ENCODE peak calls at places on chromosome 22, in seven cellular contexts. T, E, U, N, Q, B and W are unnamed samples.

GRCh38 chr22:17213976-17214375 is 5.3 kb downstream of the ADA2 start:
- DNase-seq in T (no peak), E (peak), U (no peak), N (no peak), Q (peak), B (no peak), W (no peak)

GRCh38 chr22:39208013-39208680 is 36.6 kb downstream of the PDGFB start:
- DNase-seq in T (no peak), E (no peak), U (no peak), N (no peak), Q (no peak), B (no peak), W (no peak)

GRCh38 chr22:21791635-21792625 is 56.3 kb upstream of the YPEL1 start:
- DNase-seq in T (no peak), E (peak), U (no peak), N (peak), Q (no peak), B (no peak), W (no peak)

GRCh38 chr22:30968015-30968923 is at the start of gene MORC2:
- DNase-seq in T (no peak), E (peak), U (peak), N (no peak), Q (peak), B (no peak), W (peak)

GRCh38 chr22:21623402-21623970 is 6.3 kb downstream of the YDJC start:
- DNase-seq in T (no peak), E (no peak), U (no peak), N (no peak), Q (no peak), B (no peak), W (no peak)

GRCh38 chr22:47329727-47330653 is 567.5 kb downstream of the TBC1D22A start:
- DNase-seq in T (no peak), E (no peak), U (no peak), N (no peak), Q (no peak), B (no peak), W (no peak)

GRCh38 chr22:30309981-30310672 is 16.6 kb downstream of the TBC1D10A start:
- DNase-seq in T (no peak), E (no peak), U (no peak), N (peak), Q (no peak), B (no peak), W (no peak)

GRCh38 chr22:26906464-26906863 is 249.1 kb downstream of the MIAT start:
- DNase-seq in T (no peak), E (no peak), U (no peak), N (no peak), Q (no peak), B (no peak), W (no peak)

GRCh38 chr22:27300661-27301285 is 500.8 kb downstream of the MN1 start:
- DNase-seq in T (no peak), E (no peak), U (no peak), N (no peak), Q (no peak), B (no peak), W (no peak)

GRCh38 chr22:38417252-38418060 is 37.5 kb downstream of the KCNJ4 start:
- DNase-seq in T (no peak), E (no peak), U (no peak), N (no peak), Q (no peak), B (no peak), W (no peak)

GRCh38 chr22:20242393-20243175 is 25.5 kb downstream of the RTN4R start:
- DNase-seq in T (no peak), E (no peak), U (no peak), N (no peak), Q (no peak), B (no peak), W (no peak)

GRCh38 chr22:38317995-38318715 is 922 bp upstream of the CSNK1E start:
- DNase-seq in T (no peak), E (peak), U (no peak), N (no peak), Q (peak), B (no peak), W (no peak)

GRCh38 chr22:41367039-41367679 is 14.6 kb upstream of the TEF start:
- DNase-seq in T (no peak), E (peak), U (no peak), N (no peak), Q (peak), B (peak), W (no peak)

GRCh38 chr22:44165286-44165874 is 15.3 kb upstream of the PARVG start:
- DNase-seq in T (no peak), E (no peak), U (no peak), N (no peak), Q (no peak), B (no peak), W (no peak)

GRCh38 chr22:33083212-33083611 is 25.0 kb upstream of the SYN3 start:
- DNase-seq in T (no peak), E (no peak), U (no peak), N (peak), Q (no peak), B (no peak), W (no peak)

GRCh38 chr22:38413085-38414008 is 41.7 kb downstream of the KCNJ4 start:
- DNase-seq in T (no peak), E (no peak), U (peak), N (no peak), Q (no peak), B (no peak), W (peak)

GRCh38 chr22:16937811-16938210 is 70.2 kb downstream of the GAB4 start:
- DNase-seq in T (no peak), E (no peak), U (no peak), N (no peak), Q (no peak), B (no peak), W (no peak)

GRCh38 chr22:42630901-42631602 is 9.3 kb downstream of the ATP5MGL start:
- DNase-seq in T (no peak), E (no peak), U (no peak), N (no peak), Q (no peak), B (no peak), W (peak)

GRCh38 chr22:30609260-30610185 is 2.5 kb downstream of the TCN2 start:
- DNase-seq in T (no peak), E (peak), U (no peak), N (peak), Q (no peak), B (no peak), W (peak)

GRCh38 chr22:20043057-20043996 is 22.4 kb downstream of the TANGO2 start:
- DNase-seq in T (no peak), E (no peak), U (no peak), N (no peak), Q (no peak), B (no peak), W (no peak)

GRCh38 chr22:19631899-19632670 is 82.2 kb upstream of the SEPTIN5 start:
- DNase-seq in T (no peak), E (peak), U (no peak), N (no peak), Q (peak), B (peak), W (no peak)

GRCh38 chr22:24390576-24390975 is 36.8 kb upstream of the ADORA2A start:
- DNase-seq in T (no peak), E (no peak), U (no peak), N (no peak), Q (no peak), B (no peak), W (no peak)

GRCh38 chr22:30402036-30402759 is 5.4 kb downstream of the SEC14L2 start:
- DNase-seq in T (no peak), E (peak), U (no peak), N (no peak), Q (no peak), B (no peak), W (no peak)

GRCh38 chr22:19038728-19039447 is 83.3 kb downstream of the DGCR2 start:
- DNase-seq in T (no peak), E (no peak), U (no peak), N (no peak), Q (no peak), B (no peak), W (no peak)

GRCh38 chr22:41362615-41363014 is 19.1 kb upstream of the TEF start:
- DNase-seq in T (no peak), E (no peak), U (no peak), N (no peak), Q (no peak), B (no peak), W (no peak)

GRCh38 chr22:32457031-32457430 is 7.2 kb downstream of the BPIFC start:
- DNase-seq in T (no peak), E (no peak), U (no peak), N (no peak), Q (no peak), B (no peak), W (no peak)

GRCh38 chr22:30880847-30881246 is 87.7 kb downstream of the MORC2 start:
- DNase-seq in T (no peak), E (no peak), U (no peak), N (no peak), Q (no peak), B (no peak), W (no peak)

GRCh38 chr22:33014621-33015020 is 43.6 kb downstream of the SYN3 start:
- DNase-seq in T (no peak), E (peak), U (no peak), N (no peak), Q (no peak), B (no peak), W (no peak)

GRCh38 chr22:47793304-47794101 is 1031.1 kb downstream of the TBC1D22A start:
- DNase-seq in T (no peak), E (no peak), U (no peak), N (no peak), Q (no peak), B (no peak), W (no peak)

GRCh38 chr22:20391222-20391621 is 2.7 kb upstream of the ZNF74 start:
- DNase-seq in T (no peak), E (no peak), U (no peak), N (no peak), Q (no peak), B (no peak), W (no peak)

GRCh38 chr22:19853879-19854777 is 546 bp downstream of the GNB1L start:
- DNase-seq in T (no peak), E (peak), U (no peak), N (no peak), Q (no peak), B (no peak), W (no peak)

GRCh38 chr22:18044548-18045271 is 20.3 kb upstream of the MICAL3 start:
- DNase-seq in T (no peak), E (no peak), U (no peak), N (no peak), Q (peak), B (no peak), W (no peak)

GRCh38 chr22:32325416-32325801 is 32.3 kb upstream of the RFPL3 start:
- DNase-seq in T (no peak), E (peak), U (no peak), N (no peak), Q (no peak), B (peak), W (no peak)

GRCh38 chr22:31944700-31945477 is 554 bp downstream of the YWHAH start:
- DNase-seq in T (no peak), E (peak), U (peak), N (no peak), Q (no peak), B (peak), W (peak)

GRCh38 chr22:28015676-28016601 is 96.9 kb upstream of the PITPNB start:
- DNase-seq in T (no peak), E (no peak), U (no peak), N (no peak), Q (no peak), B (peak), W (no peak)

GRCh38 chr22:23215294-23216204 is 35.2 kb downstream of the BCR start:
- DNase-seq in T (no peak), E (no peak), U (no peak), N (no peak), Q (no peak), B (no peak), W (no peak)
- TF ChIP-seq TAF1 in T (no peak), E (no peak), U (no peak), N (no peak), Q (no peak), B (no peak), W (no peak)

DNA sequence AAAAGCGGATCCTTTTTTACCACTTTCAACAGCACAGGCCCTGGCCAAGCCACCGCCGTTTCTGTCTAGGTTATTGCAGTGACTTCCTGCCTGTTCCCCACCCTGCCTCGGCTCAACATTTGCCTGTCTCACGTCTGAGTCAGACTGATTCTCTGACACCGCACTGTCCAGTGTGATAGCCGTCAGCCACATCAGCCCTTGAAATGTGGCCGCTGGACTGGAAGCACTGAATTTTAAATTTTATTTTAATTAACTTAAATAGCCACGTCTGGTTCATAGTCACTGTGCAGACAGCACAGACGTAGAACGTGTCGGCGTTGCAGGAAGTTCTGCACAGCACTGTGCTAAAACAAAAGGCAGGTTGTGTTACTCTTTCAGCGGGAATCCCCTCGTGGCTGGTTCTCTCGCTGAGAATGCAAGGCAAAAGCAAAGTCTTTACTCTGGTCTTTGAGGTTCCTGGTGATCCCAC is 56.3 kb upstream of the ADSL start:
- DNase-seq in T (no peak), E (no peak), U (no peak), N (peak), Q (no peak), B (no peak), W (peak)
- TF ChIP-seq TAF1 in T (no peak), E (no peak), U (no peak), N (no peak), Q (no peak), B (no peak), W (no peak)

DNA sequence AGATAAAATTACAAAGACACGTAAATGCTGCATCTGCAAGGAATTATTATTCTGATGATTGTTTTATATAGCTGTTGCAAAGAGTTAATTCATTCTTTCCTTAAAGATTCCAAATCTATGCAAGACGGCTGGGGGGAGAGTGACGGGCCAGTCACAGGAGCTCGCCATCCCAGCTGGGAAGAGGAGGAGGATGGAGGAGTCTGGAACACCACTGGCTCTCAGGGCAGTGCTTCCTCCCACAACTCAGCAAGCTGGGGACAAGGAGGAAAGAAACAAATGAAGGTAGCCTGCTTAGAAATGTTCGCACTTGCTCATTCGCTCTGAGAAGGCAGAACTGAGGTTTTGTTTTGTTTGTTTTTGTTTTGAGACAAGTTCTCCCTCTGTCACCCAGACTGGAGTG is 73.0 kb upstream of the ADSL start:
- DNase-seq in T (no peak), E (no peak), U (no peak), N (no peak), Q (no peak), B (no peak), W (no peak)
- TF ChIP-seq TAF1 in T (no peak), E (no peak), U (no peak), N (no peak), Q (no peak), B (no peak), W (no peak)

DNA sequence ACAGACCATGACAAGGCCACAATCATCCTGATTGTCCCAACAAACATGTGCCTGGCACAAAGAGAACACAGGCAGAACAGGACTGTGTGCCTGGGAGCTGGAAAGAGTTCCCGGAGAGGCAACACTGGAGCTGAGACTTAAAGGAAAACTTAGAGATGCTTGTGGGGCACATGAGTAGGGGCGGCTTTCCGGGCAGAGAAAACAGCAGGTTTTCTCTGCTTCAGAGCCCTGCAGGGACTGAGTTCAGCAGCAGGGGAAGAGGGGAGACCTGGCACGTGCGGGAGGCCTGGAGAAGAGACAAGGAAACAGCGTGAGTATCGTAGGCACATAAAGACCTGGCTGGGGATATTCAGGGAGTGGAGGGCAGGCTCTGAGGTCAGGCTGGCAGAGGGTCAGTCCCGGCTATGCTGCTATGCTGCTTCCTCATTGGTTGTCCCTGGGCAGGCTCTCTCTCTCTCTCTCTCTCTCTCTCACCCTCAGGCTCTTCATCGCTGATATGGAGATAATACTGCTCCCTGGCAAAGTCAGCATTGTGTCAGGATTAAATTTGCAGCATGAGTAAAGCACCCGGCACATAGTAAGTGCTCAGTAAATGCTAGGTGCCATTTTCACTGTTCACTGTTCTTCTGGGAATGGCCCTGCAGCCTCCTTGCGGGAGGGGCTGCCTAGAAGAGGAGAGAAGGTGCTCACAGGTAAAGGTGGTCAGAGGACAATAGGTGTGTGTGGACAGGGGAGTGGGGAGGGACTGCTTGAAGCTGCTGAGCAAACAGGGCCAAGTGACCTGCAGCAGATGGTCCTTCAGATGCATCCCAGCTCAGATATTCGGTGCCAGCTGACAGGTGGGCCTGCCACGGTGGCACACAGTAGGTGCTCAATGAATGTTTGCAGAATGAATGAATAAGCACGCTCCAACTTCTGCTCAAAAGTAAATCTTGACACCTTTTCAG is 2.0 kb downstream of the KIAA0930 start:
- DNase-seq in T (no peak), E (no peak), U (no peak), N (no peak), Q (no peak), B (peak), W (no peak)
- TF ChIP-seq TAF1 in T (no peak), E (no peak), U (no peak), N (no peak), Q (no peak), B (no peak), W (no peak)

GRCh38 chr22:25497269-25497668 is 67.2 kb upstream of the GRK3 start:
- DNase-seq in T (no peak), E (no peak), U (no peak), N (no peak), Q (no peak), B (no peak), W (no peak)

GRCh38 chr22:25496396-25497064 is 67.9 kb upstream of the GRK3 start:
- DNase-seq in T (no peak), E (no peak), U (no peak), N (no peak), Q (no peak), B (no peak), W (no peak)

GRCh38 chr22:25493794-25494193 is 70.7 kb upstream of the GRK3 start:
- DNase-seq in T (no peak), E (no peak), U (no peak), N (no peak), Q (no peak), B (no peak), W (no peak)

GRCh38 chr22:25494774-25495173 is 69.7 kb upstream of the GRK3 start:
- DNase-seq in T (no peak), E (peak), U (peak), N (peak), Q (no peak), B (no peak), W (peak)

DNA sequence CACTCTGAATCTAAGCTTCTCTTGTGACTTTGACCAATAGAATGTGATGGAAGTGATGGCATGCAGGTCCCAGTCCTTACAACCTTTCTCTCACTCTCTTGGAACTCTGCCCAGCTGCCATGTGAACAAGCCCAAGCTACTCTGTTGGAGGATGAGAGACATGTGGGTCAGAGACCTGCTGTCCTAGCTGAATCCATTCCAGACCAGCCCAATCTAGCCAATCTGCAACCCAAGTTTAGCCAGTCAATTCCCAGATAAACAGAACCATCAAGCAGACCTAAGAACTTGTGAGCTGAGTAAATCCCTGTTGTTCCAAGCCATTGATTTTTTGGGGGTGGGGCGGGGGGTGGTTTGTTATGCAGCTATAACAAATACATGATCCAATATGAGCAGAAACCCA is 69.2 kb upstream of the GRK3 start:
- DNase-seq in T (no peak), E (no peak), U (no peak), N (no peak), Q (no peak), B (no peak), W (no peak)
- TF ChIP-seq TAF1 in T (no peak), E (no peak), U (no peak), N (no peak), Q (no peak), B (no peak), W (no peak)